ENCODE peak calls at places on chromosomes 13 and 19, in five cellular contexts. One of them, this sample, is unnamed.

GRCh38 chr13:60267498-60268202 is 103.9 kb upstream of the DIAPH3 start:
- DNase-seq in HL-60: no peak
- DNase-seq in mucosa of descending colon: peak
- DNase-seq in endothelial cell: no peak
- DNase-seq in AG09309: no peak
- DNase-seq in this sample: peak

GRCh38 chr13:32501058-32501457 is 37.5 kb downstream of the N4BP2L2 start:
- DNase-seq in HL-60: no peak
- DNase-seq in endothelial cell: no peak
- DNase-seq in AG09309: no peak
- DNase-seq in mucosa of descending colon: no peak
- DNase-seq in this sample: no peak

GRCh38 chr19:53868892-53869804 is 1.5 kb downstream of the MYADM start:
- DNase-seq in endothelial cell: peak
- DNase-seq in AG09309: no peak
- DNase-seq in mucosa of descending colon: peak
- DNase-seq in HL-60: peak
- DNase-seq in this sample: peak

GRCh38 chr13:114135731-114136171 is 3.3 kb upstream of the RASA3 start:
- DNase-seq in endothelial cell: no peak
- DNase-seq in AG09309: no peak
- DNase-seq in mucosa of descending colon: peak
- DNase-seq in HL-60: no peak
- DNase-seq in this sample: no peak

GRCh38 chr13:114148521-114148855 is 16.1 kb upstream of the RASA3 start:
- DNase-seq in mucosa of descending colon: peak
- DNase-seq in AG09309: no peak
- DNase-seq in endothelial cell: no peak
- DNase-seq in HL-60: peak
- DNase-seq in this sample: no peak

GRCh38 chr13:106680796-106681482 is 113.0 kb upstream of the ARGLU1 start:
- DNase-seq in endothelial cell: peak
- DNase-seq in HL-60: no peak
- DNase-seq in AG09309: no peak
- DNase-seq in mucosa of descending colon: no peak
- DNase-seq in this sample: no peak

GRCh38 chr13:34408635-34409034 is 533.4 kb upstream of the NBEA start:
- DNase-seq in endothelial cell: no peak
- DNase-seq in HL-60: no peak
- DNase-seq in mucosa of descending colon: no peak
- DNase-seq in AG09309: no peak
- DNase-seq in this sample: no peak

GRCh38 chr13:36819811-36820140 is 754 bp downstream of the RFXAP start:
- DNase-seq in endothelial cell: no peak
- DNase-seq in AG09309: no peak
- DNase-seq in HL-60: peak
- DNase-seq in mucosa of descending colon: no peak
- DNase-seq in this sample: peak

GRCh38 chr19:4911786-4912672 is 2.7 kb downstream of the UHRF1 start:
- DNase-seq in endothelial cell: peak
- DNase-seq in HL-60: peak
- DNase-seq in mucosa of descending colon: peak
- DNase-seq in AG09309: peak
- DNase-seq in this sample: peak

GRCh38 chr19:52566588-52566987 is 3.5 kb upstream of the ZNF701 start:
- DNase-seq in endothelial cell: no peak
- DNase-seq in AG09309: no peak
- DNase-seq in mucosa of descending colon: no peak
- DNase-seq in HL-60: no peak
- DNase-seq in this sample: peak

GRCh38 chr19:6753178-6754031 is 13.8 kb downstream of the SH2D3A start:
- DNase-seq in endothelial cell: peak
- DNase-seq in AG09309: no peak
- DNase-seq in mucosa of descending colon: peak
- DNase-seq in HL-60: peak
- DNase-seq in this sample: peak

GRCh38 chr13:107192289-107192688 is 624.4 kb upstream of the ARGLU1 start:
- DNase-seq in AG09309: no peak
- DNase-seq in mucosa of descending colon: no peak
- DNase-seq in endothelial cell: no peak
- DNase-seq in HL-60: no peak
- DNase-seq in this sample: no peak

GRCh38 chr19:41192574-41193419 is at the start of gene CYP2S1:
- DNase-seq in endothelial cell: peak
- DNase-seq in mucosa of descending colon: peak
- DNase-seq in AG09309: no peak
- DNase-seq in HL-60: no peak
- DNase-seq in this sample: peak

GRCh38 chr19:39506944-39507714 is 7.8 kb upstream of the SELENOV start:
- DNase-seq in mucosa of descending colon: peak
- DNase-seq in endothelial cell: peak
- DNase-seq in AG09309: no peak
- DNase-seq in HL-60: peak
- DNase-seq in this sample: peak

GRCh38 chr13:109412232-109412935 is 374.0 kb downstream of the IRS2 start:
- DNase-seq in HL-60: peak
- DNase-seq in AG09309: no peak
- DNase-seq in mucosa of descending colon: peak
- DNase-seq in endothelial cell: peak
- DNase-seq in this sample: peak

GRCh38 chr13:106573855-106574254 is 5.9 kb upstream of the ARGLU1 start:
- DNase-seq in AG09309: no peak
- DNase-seq in mucosa of descending colon: no peak
- DNase-seq in endothelial cell: no peak
- DNase-seq in HL-60: no peak
- DNase-seq in this sample: peak

GRCh38 chr13:46341112-46341711 is 45.8 kb downstream of the RUBCNL start:
- DNase-seq in endothelial cell: no peak
- DNase-seq in mucosa of descending colon: no peak
- DNase-seq in HL-60: peak
- DNase-seq in AG09309: no peak
- DNase-seq in this sample: peak

GRCh38 chr19:11420429-11420893 is 1.3 kb upstream of the RGL3 start:
- DNase-seq in HL-60: no peak
- DNase-seq in AG09309: no peak
- DNase-seq in endothelial cell: no peak
- DNase-seq in mucosa of descending colon: peak
- DNase-seq in this sample: no peak

GRCh38 chr13:95573226-95573625 is 20.7 kb downstream of the CLDN10 start:
- DNase-seq in endothelial cell: no peak
- DNase-seq in mucosa of descending colon: no peak
- DNase-seq in HL-60: no peak
- DNase-seq in AG09309: peak
- DNase-seq in this sample: peak

GRCh38 chr13:109152311-109152820 is 523.0 kb downstream of the MYO16 start:
- DNase-seq in endothelial cell: no peak
- DNase-seq in mucosa of descending colon: no peak
- DNase-seq in AG09309: no peak
- DNase-seq in HL-60: no peak
- DNase-seq in this sample: no peak

GRCh38 chr13:53136554-53136953 is 107.9 kb downstream of the OLFM4 start:
- DNase-seq in endothelial cell: no peak
- DNase-seq in HL-60: no peak
- DNase-seq in mucosa of descending colon: no peak
- DNase-seq in AG09309: no peak
- DNase-seq in this sample: no peak

GRCh38 chr19:13621413-13621812 is 115.1 kb upstream of the CACNA1A start:
- DNase-seq in mucosa of descending colon: no peak
- DNase-seq in endothelial cell: no peak
- DNase-seq in HL-60: no peak
- DNase-seq in AG09309: peak
- DNase-seq in this sample: peak
- TF ChIP-seq CTCF in mucosa of descending colon: no peak
- TF ChIP-seq CTCF in endothelial cell: no peak
- TF ChIP-seq CTCF in HL-60: no peak
- TF ChIP-seq CTCF in AG09309: peak
- TF ChIP-seq CTCF in this sample: no peak

GRCh38 chr19:2089001-2089711 is 7.0 kb downstream of the MOB3A start:
- DNase-seq in endothelial cell: no peak
- DNase-seq in HL-60: no peak
- DNase-seq in mucosa of descending colon: no peak
- DNase-seq in AG09309: no peak
- DNase-seq in this sample: peak
- TF ChIP-seq CTCF in endothelial cell: no peak
- TF ChIP-seq CTCF in HL-60: no peak
- TF ChIP-seq CTCF in mucosa of descending colon: no peak
- TF ChIP-seq CTCF in AG09309: no peak
- TF ChIP-seq CTCF in this sample: peak

GRCh38 chr13:24863748-24864540 is 100.0 kb downstream of the RNF17 start:
- DNase-seq in HL-60: no peak
- DNase-seq in mucosa of descending colon: no peak
- DNase-seq in endothelial cell: no peak
- DNase-seq in AG09309: no peak
- DNase-seq in this sample: no peak

GRCh38 chr13:24861617-24862362 is 97.8 kb downstream of the RNF17 start:
- DNase-seq in mucosa of descending colon: no peak
- DNase-seq in AG09309: no peak
- DNase-seq in endothelial cell: no peak
- DNase-seq in HL-60: no peak
- DNase-seq in this sample: no peak

GRCh38 chr13:24866488-24866887 is 102.5 kb downstream of the RNF17 start:
- DNase-seq in mucosa of descending colon: no peak
- DNase-seq in HL-60: no peak
- DNase-seq in endothelial cell: no peak
- DNase-seq in AG09309: no peak
- DNase-seq in this sample: peak

GRCh38 chr13:24864579-24864978 is 100.6 kb downstream of the RNF17 start:
- DNase-seq in mucosa of descending colon: no peak
- DNase-seq in endothelial cell: no peak
- DNase-seq in HL-60: no peak
- DNase-seq in AG09309: no peak
- DNase-seq in this sample: peak

DNA sequence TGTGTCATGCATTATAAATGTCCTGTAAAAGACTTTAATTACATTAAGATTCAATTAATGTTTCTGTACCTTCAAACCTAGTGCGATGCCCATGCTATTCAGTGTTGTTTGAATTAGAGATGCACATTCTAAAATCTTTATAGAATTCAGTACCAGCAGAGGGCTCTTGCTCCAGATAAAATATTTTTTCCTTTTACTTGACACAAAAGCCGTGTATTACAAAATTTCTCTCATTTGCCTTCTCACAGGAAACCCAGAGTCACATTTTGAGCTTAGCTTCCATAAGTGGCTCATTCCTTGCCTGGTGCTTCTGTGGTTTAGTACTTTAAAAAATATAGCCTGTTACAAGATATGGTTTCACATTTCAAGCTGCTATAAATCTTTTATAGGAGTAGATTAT is 101.2 kb downstream of the RNF17 start:
- DNase-seq in HL-60: no peak
- DNase-seq in endothelial cell: no peak
- DNase-seq in AG09309: no peak
- DNase-seq in mucosa of descending colon: no peak
- DNase-seq in this sample: no peak
- TF ChIP-seq CTCF in HL-60: no peak
- TF ChIP-seq CTCF in endothelial cell: no peak
- TF ChIP-seq CTCF in AG09309: peak
- TF ChIP-seq CTCF in mucosa of descending colon: no peak
- TF ChIP-seq CTCF in this sample: peak

GRCh38 chr13:110519506-110519905 is 42.0 kb downstream of the RAB20 start:
- DNase-seq in AG09309: no peak
- DNase-seq in endothelial cell: no peak
- DNase-seq in HL-60: no peak
- DNase-seq in mucosa of descending colon: no peak
- DNase-seq in this sample: no peak

GRCh38 chr13:110519046-110519445 is 42.5 kb downstream of the RAB20 start:
- DNase-seq in HL-60: no peak
- DNase-seq in endothelial cell: no peak
- DNase-seq in mucosa of descending colon: no peak
- DNase-seq in AG09309: no peak
- DNase-seq in this sample: no peak

GRCh38 chr13:110517505-110518149 is 43.9 kb downstream of the RAB20 start:
- DNase-seq in HL-60: no peak
- DNase-seq in AG09309: no peak
- DNase-seq in endothelial cell: no peak
- DNase-seq in mucosa of descending colon: peak
- DNase-seq in this sample: no peak

GRCh38 chr13:110518150-110518525 is 43.4 kb downstream of the RAB20 start:
- DNase-seq in endothelial cell: no peak
- DNase-seq in AG09309: no peak
- DNase-seq in mucosa of descending colon: no peak
- DNase-seq in HL-60: no peak
- DNase-seq in this sample: no peak

DNA sequence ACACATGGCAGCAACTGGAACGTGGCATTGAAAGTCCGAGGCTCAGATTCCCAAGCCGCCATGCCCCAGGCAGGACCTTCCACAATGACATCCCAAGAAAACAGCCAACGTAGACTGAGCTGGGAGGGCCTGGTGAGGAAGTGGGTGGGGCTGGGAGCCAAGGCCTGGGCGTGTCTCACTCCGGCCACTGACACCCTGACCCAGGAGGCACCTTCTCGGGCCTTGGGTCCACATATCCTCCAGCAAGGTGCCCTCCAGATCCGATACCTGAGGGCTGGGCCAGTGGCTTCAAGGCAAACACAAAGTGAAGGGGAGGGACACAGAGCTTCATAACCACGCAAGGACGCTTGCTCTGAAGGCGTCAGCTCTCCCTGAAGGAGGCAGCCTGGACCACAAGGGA is 43.0 kb downstream of the RAB20 start:
- DNase-seq in AG09309: no peak
- DNase-seq in endothelial cell: no peak
- DNase-seq in HL-60: no peak
- DNase-seq in mucosa of descending colon: peak
- DNase-seq in this sample: no peak
- TF ChIP-seq CTCF in AG09309: no peak
- TF ChIP-seq CTCF in endothelial cell: no peak
- TF ChIP-seq CTCF in HL-60: no peak
- TF ChIP-seq CTCF in mucosa of descending colon: no peak
- TF ChIP-seq CTCF in this sample: no peak

GRCh38 chr13:101453784-101454201 is 1.3 kb downstream of the ITGBL1 start:
- DNase-seq in endothelial cell: peak
- DNase-seq in mucosa of descending colon: peak
- DNase-seq in HL-60: no peak
- DNase-seq in AG09309: no peak
- DNase-seq in this sample: peak
- TF ChIP-seq CTCF in endothelial cell: no peak
- TF ChIP-seq CTCF in mucosa of descending colon: no peak
- TF ChIP-seq CTCF in HL-60: no peak
- TF ChIP-seq CTCF in AG09309: peak
- TF ChIP-seq CTCF in this sample: peak

GRCh38 chr19:15476334-15476733 is 3.0 kb downstream of the PGLYRP2 start:
- DNase-seq in HL-60: no peak
- DNase-seq in mucosa of descending colon: no peak
- DNase-seq in AG09309: no peak
- DNase-seq in endothelial cell: no peak
- DNase-seq in this sample: no peak

GRCh38 chr19:15475169-15475568 is 4.1 kb downstream of the PGLYRP2 start:
- DNase-seq in mucosa of descending colon: no peak
- DNase-seq in HL-60: no peak
- DNase-seq in endothelial cell: no peak
- DNase-seq in AG09309: no peak
- DNase-seq in this sample: no peak

GRCh38 chr19:15475611-15476010 is 3.7 kb downstream of the PGLYRP2 start:
- DNase-seq in AG09309: no peak
- DNase-seq in endothelial cell: no peak
- DNase-seq in mucosa of descending colon: no peak
- DNase-seq in HL-60: no peak
- DNase-seq in this sample: no peak

GRCh38 chr19:15479391-15480345 is at the start of gene PGLYRP2:
- DNase-seq in endothelial cell: no peak
- DNase-seq in HL-60: peak
- DNase-seq in AG09309: no peak
- DNase-seq in mucosa of descending colon: no peak
- DNase-seq in this sample: peak
- TF ChIP-seq CTCF in endothelial cell: no peak
- TF ChIP-seq CTCF in HL-60: peak
- TF ChIP-seq CTCF in AG09309: no peak
- TF ChIP-seq CTCF in mucosa of descending colon: no peak
- TF ChIP-seq CTCF in this sample: peak

GRCh38 chr19:534088-534487 is 2.5 kb downstream of the CDC34 start:
- DNase-seq in HL-60: no peak
- DNase-seq in AG09309: no peak
- DNase-seq in mucosa of descending colon: no peak
- DNase-seq in endothelial cell: no peak
- DNase-seq in this sample: no peak
- TF ChIP-seq CTCF in HL-60: no peak
- TF ChIP-seq CTCF in AG09309: no peak
- TF ChIP-seq CTCF in mucosa of descending colon: no peak
- TF ChIP-seq CTCF in endothelial cell: no peak
- TF ChIP-seq CTCF in this sample: no peak

This sample was measured in epithelial cell of esophagus.